ENCODE peak calls at places on chromosome 13, in six cellular contexts. A is RWPE1, R is adrenal gland, V is transverse colon, Z is H1, Q is GM23338. J is an unnamed sample.
A peak's percentile ranks its signal among the peaks of the same experiment; 100 is the strongest.

GRCh38 chr13:104984296-104984818 is 1551.1 kb downstream of the EFNB2 start:
- DNase-seq in Z (no peak), A (no peak), Q (no peak), V (no peak), R (no peak), J (no peak)

GRCh38 chr13:80444240-80445015 is 103.5 kb upstream of the SPRY2 start:
- DNase-seq in R (no peak), A (no peak), V (no peak), Z (no peak), Q (no peak), J (peak; percentile 65)

GRCh38 chr13:20197361-20197834 is 4.7 kb upstream of the GJB2 start:
- DNase-seq in V (no peak), Z (no peak), R (no peak), A (peak; percentile 50), Q (peak; percentile 53), J (peak; percentile 86)

GRCh38 chr13:109385161-109385560 is 401.2 kb downstream of the IRS2 start:
- DNase-seq in A (no peak), Z (no peak), Q (no peak), V (no peak), R (no peak), J (no peak)

GRCh38 chr13:105735269-105735668 is 800.2 kb downstream of the EFNB2 start:
- DNase-seq in V (no peak), A (no peak), Q (no peak), Z (no peak), R (no peak), J (no peak)

GRCh38 chr13:72109863-72110262 is 242.9 kb upstream of the DACH1 start:
- DNase-seq in Q (no peak), V (no peak), Z (no peak), R (no peak), A (peak; percentile 15), J (no peak)

GRCh38 chr13:45544520-45544919 is 71.0 kb downstream of the ERICH6B start:
- DNase-seq in Q (peak; percentile 24), A (no peak), R (no peak), V (no peak), Z (no peak), J (no peak)

GRCh38 chr13:107680115-107680514 is 535.2 kb downstream of the LIG4 start:
- DNase-seq in A (no peak), V (no peak), Z (no peak), R (no peak), Q (no peak), J (no peak)

GRCh38 chr13:48818495-48818961 is 157.2 kb upstream of the FNDC3A start:
- DNase-seq in R (no peak), V (no peak), Z (no peak), A (peak; percentile 51), Q (peak; percentile 15), J (peak; percentile 83)
- H3K27ac ChIP-seq in R (no peak overlapping the region), V (no peak overlapping the region), Z (no peak overlapping the region), A (peak overlapping the region; percentile 53), Q (no peak overlapping the region), J (peak overlapping the region; percentile 80)

DNA sequence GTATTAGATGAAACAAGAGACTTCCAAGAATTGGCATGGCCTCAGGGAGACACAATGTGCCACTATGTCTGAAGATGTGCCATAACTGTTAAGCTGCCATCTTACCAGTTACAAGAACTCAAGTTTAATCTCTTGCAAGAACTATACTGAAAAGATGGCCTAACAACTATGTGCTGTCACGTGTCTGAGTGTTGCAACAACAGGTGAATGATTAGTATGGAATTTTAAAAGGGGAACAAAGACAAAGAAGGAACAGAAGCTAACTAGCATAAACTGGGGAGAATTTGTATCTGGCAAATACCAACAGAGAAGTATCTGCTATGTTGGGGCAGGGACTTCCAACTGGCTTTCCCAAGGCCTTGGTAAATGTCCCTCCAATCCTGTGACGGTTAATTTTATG is 11.6 kb upstream of the ACOD1 start:
- DNase-seq in Z (no peak), A (peak; percentile 22), R (no peak), Q (no peak), V (no peak), J (peak; percentile 22)
- H3K27ac ChIP-seq in Z (no peak overlapping the region), A (no peak overlapping the region), R (no peak overlapping the region), Q (no peak overlapping the region), V (no peak overlapping the region), J (no peak overlapping the region)

GRCh38 chr13:26326562-26326961 is 72.6 kb downstream of the CDK8 start:
- DNase-seq in R (no peak), Q (no peak), Z (no peak), A (no peak), V (no peak), J (no peak)
- H3K27ac ChIP-seq in R (no peak overlapping the region), Q (no peak overlapping the region), Z (no peak overlapping the region), A (no peak overlapping the region), V (peak overlapping the region; percentile 9), J (no peak overlapping the region)

GRCh38 chr13:114120486-114121430 is 11.7 kb downstream of the RASA3 start:
- DNase-seq in V (no peak), Z (no peak), R (no peak), A (no peak), Q (no peak), J (no peak)
- H3K27ac ChIP-seq in V (peak overlapping the region; percentile 62), Z (no peak overlapping the region), R (no peak overlapping the region), A (peak overlapping the region; percentile 73), Q (peak overlapping the region; percentile 88), J (no peak overlapping the region)

DNA sequence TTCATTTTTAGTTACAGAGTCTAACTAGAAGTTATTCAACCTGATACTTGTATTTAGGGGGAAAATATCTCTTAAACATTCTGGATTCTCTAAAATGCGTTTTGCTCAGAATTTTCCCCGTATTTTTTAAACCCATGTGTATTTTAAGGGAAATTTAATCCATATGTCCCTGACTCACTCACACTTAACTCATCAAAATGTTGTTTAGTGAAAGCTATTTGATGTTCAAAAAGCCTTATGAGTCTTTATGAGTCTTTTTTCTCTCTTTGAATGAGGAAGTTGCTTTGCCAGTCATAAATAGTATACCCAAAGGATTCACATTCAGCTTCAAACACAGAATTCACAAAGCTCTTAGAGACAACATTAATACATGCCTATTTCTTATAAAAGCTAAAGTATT is 16.4 kb downstream of the MAB21L1 start:
- DNase-seq in R (no peak), Q (no peak), V (no peak), A (no peak), Z (no peak), J (no peak)
- H3K27ac ChIP-seq in R (no peak overlapping the region), Q (no peak overlapping the region), V (no peak overlapping the region), A (no peak overlapping the region), Z (no peak overlapping the region), J (no peak overlapping the region)

GRCh38 chr13:99429670-99430069 is 71.6 kb upstream of the TM9SF2 start:
- DNase-seq in V (no peak), Z (no peak), Q (no peak), R (no peak), A (no peak), J (no peak)

GRCh38 chr13:99425485-99426341 is 75.6 kb upstream of the TM9SF2 start:
- DNase-seq in Z (no peak), V (peak; percentile 64), Q (no peak), A (no peak), R (no peak), J (no peak)

GRCh38 chr13:99421758-99422555 is 79.3 kb upstream of the TM9SF2 start:
- DNase-seq in Z (no peak), R (no peak), Q (no peak), V (no peak), A (no peak), J (no peak)

GRCh38 chr13:99422556-99423220 is 78.6 kb upstream of the TM9SF2 start:
- DNase-seq in Z (no peak), A (no peak), Q (no peak), R (no peak), V (no peak), J (no peak)

DNA sequence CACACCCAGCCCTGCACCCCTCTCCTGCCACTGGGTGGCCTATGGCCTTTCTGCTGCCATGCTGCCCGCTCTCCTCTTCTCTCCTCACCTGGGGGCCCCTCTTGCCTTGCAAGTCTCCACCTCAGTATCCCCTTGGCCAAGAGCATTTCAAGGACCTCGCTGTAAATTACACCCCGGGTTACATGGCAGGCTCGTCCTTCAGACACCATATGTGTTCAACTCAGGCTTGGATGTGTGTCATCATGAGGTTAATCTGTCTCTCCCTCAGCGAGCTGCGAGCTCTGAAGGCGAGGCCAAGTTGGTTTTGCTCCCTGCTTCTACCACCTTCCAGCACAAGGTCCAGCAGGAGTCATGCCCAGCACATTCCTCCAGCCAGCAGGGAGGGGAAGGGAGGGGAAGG is 74.8 kb upstream of the TM9SF2 start:
- DNase-seq in Q (no peak), V (no peak), Z (no peak), R (no peak), A (no peak), J (no peak)
- H3K27ac ChIP-seq in Q (no peak overlapping the region), V (no peak overlapping the region), Z (no peak overlapping the region), R (no peak overlapping the region), A (no peak overlapping the region), J (no peak overlapping the region)

GRCh38 chr13:40798380-40798779 is 9.0 kb downstream of the SLC25A15 start:
- DNase-seq in A (no peak), Z (no peak), R (no peak), Q (no peak), V (no peak), J (peak; percentile 13)
- H3K27ac ChIP-seq in A (no peak overlapping the region), Z (no peak overlapping the region), R (no peak overlapping the region), Q (no peak overlapping the region), V (no peak overlapping the region), J (no peak overlapping the region)

GRCh38 chr13:30119476-30119875 is 187.9 kb downstream of the KATNAL1 start:
- DNase-seq in R (no peak), Q (no peak), A (no peak), Z (no peak), V (peak; percentile 30), J (peak; percentile 93)
- H3K27ac ChIP-seq in R (no peak overlapping the region), Q (no peak overlapping the region), A (peak overlapping the region; percentile 78), Z (no peak overlapping the region), V (peak overlapping the region; percentile 39), J (peak overlapping the region; percentile 34)

J was measured in osteoblast.